ENCODE peak calls at places on chromosomes 12 and 14, in five cellular contexts. O is aorta, J is MM.1S, N is HAP-1, W is HCT116. D is an unnamed sample.

GRCh38 chr14:95156765-95157194 is 549 bp downstream of the DICER1 start:
- DNase-seq in O (peak; percentile 83), J (peak; percentile 7), N (peak; percentile 41), W (no peak), D (no peak)

GRCh38 chr12:1594045-1594294 is 411 bp downstream of the FBXL14 start:
- DNase-seq in O (no peak), J (peak; percentile 76), N (peak; percentile 74), W (no peak), D (no peak)

GRCh38 chr14:75440733-75441474 is 13.1 kb downstream of the JDP2 start:
- DNase-seq in O (no peak), J (no peak), N (no peak), W (no peak), D (no peak)

GRCh38 chr12:100830003-100830795 is 35.6 kb downstream of the ANO4 start:
- DNase-seq in O (no peak), J (no peak), N (no peak), W (no peak), D (no peak)

GRCh38 chr14:36935976-36936678 is 236.3 kb downstream of the SLC25A21 start:
- DNase-seq in O (no peak), J (no peak), N (no peak), W (no peak), D (no peak)

GRCh38 chr12:27511723-27512045 is 12.3 kb upstream of the PPFIBP1 start:
- DNase-seq in O (no peak), J (no peak), N (no peak), W (no peak), D (no peak)

GRCh38 chr12:27431185-27431584 is 15.4 kb upstream of the SMCO2 start:
- DNase-seq in O (no peak), J (peak; percentile 93), N (no peak), W (no peak), D (no peak)

GRCh38 chr14:44912041-44912869 is 49.5 kb downstream of the KLHL28 start:
- DNase-seq in O (peak; percentile 74), J (no peak), N (no peak), W (no peak), D (no peak)

GRCh38 chr14:65478596-65478995 is 66.1 kb downstream of the FUT8 start:
- DNase-seq in O (no peak), J (no peak), N (peak; percentile 34), W (peak; percentile 38), D (peak; percentile 56)

GRCh38 chr12:128267651-128268347 is 829 bp downstream of the TMEM132C start:
- DNase-seq in O (no peak), J (no peak), N (no peak), W (no peak), D (no peak)

GRCh38 chr12:128266559-128267245 is at the start of gene TMEM132C:
- DNase-seq in O (no peak), J (no peak), N (no peak), W (no peak), D (no peak)

GRCh38 chr12:128265566-128265965 is 1.4 kb upstream of the TMEM132C start:
- DNase-seq in O (no peak), J (no peak), N (no peak), W (no peak), D (no peak)

GRCh38 chr12:128267246-128267622 is 264 bp downstream of the TMEM132C start:
- DNase-seq in O (no peak), J (no peak), N (no peak), W (no peak), D (no peak)

DNA sequence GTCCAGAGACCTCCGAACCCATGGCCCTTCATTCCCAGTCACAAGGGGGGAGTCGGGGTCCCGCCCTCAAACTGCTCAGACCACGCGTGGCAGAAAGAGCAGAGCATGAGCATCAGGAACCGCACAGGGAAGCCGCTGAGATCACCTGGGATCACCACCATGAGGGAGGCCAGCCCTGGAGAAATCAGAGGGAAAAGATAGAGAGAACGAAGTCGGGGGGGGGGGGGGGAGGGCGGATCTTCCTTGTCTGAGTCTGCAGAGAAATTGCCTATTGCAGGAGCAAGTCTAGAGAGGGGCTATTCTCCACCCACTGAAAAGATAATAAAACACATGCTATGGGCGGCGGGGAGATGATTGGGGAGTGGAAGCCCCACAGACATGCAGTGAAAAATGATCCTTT is 884 bp upstream of the TMEM132C start:
- DNase-seq in O (no peak), J (no peak), N (no peak), W (no peak), D (no peak)
- H3K27me3 ChIP-seq in O (no peaks in the 10 kb centered on the region), J (no peaks in the 10 kb centered on the region), N (no peaks in the 10 kb centered on the region), W (no peaks in the 10 kb centered on the region), D (peaks cover 19% of the 10 kb centered on the region)

GRCh38 chr14:99451234-99451633 is 29.4 kb downstream of the SETD3 start:
- DNase-seq in O (no peak), J (no peak), N (no peak), W (no peak), D (no peak)
- H3K36me3 ChIP-seq in O (no peaks in the 10 kb centered on the region), J (no peaks in the 10 kb centered on the region), N (peaks cover 29% of the 10 kb centered on the region), W (no peaks in the 10 kb centered on the region), D (peaks cover 8% of the 10 kb centered on the region)

GRCh38 chr14:104683653-104684448 is 5.6 kb upstream of the INF2 start:
- DNase-seq in O (no peak), J (no peak), N (no peak), W (no peak), D (no peak)

GRCh38 chr14:104685998-104686610 is 3.3 kb upstream of the INF2 start:
- DNase-seq in O (no peak), J (no peak), N (no peak), W (no peak), D (no peak)

GRCh38 chr14:104686624-104687517 is 2.5 kb upstream of the INF2 start:
- DNase-seq in O (no peak), J (no peak), N (no peak), W (no peak), D (no peak)

GRCh38 chr14:104684449-104684821 is 5.0 kb upstream of the INF2 start:
- DNase-seq in O (no peak), J (no peak), N (no peak), W (no peak), D (no peak)

DNA sequence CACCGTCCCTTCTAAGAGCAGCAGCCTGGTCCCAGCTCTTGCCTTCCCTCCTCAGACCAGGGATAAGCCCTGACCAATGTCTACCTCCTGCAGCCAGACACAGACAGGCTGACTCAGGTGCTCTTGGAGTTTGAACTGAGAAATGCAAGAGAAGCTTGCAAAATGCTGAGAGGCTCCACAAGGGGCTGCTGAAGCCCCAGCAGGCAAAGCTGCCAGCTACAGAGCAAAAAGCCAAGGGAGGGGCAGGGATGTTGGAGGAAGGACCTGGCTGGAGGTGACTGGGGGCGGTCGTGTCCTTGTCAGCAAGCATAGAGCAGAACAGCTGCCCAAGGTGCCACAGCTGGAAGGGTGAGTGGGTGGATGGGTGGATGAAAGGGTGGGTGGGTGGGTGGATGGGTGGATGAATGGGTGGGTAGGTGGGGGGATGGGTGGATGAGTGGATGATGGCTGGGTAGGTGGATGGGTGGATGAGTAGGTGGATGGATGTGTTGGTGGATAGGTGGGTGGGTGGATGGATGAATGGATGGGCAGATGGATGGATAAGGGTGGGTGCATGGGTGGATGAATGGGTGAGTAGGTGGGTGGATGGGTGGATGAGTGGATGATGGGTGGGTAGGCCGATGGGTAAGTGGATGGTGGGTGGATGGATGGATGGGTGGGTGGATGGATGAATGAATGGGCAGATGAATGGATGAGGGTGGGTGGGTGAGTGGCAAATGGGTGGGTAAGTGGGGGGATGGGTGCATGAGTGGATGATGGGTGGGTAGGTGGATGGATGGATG is 4.0 kb upstream of the INF2 start:
- DNase-seq in O (no peak), J (no peak), N (no peak), W (no peak), D (no peak)
- H3K27me3 ChIP-seq in O (no peaks in the 10 kb centered on the region), J (no peaks in the 10 kb centered on the region), N (no peaks in the 10 kb centered on the region), W (no peaks in the 10 kb centered on the region), D (no peaks in the 10 kb centered on the region)

GRCh38 chr14:81200041-81200440 is 20.7 kb downstream of the GTF2A1 start:
- DNase-seq in O (no peak), J (peak; percentile 24), N (no peak), W (no peak), D (no peak)

GRCh38 chr14:81199084-81199483 is 21.7 kb downstream of the GTF2A1 start:
- DNase-seq in O (no peak), J (no peak), N (no peak), W (no peak), D (no peak)

GRCh38 chr14:81193924-81194633 is 26.7 kb downstream of the GTF2A1 start:
- DNase-seq in O (no peak), J (peak; percentile 54), N (no peak), W (no peak), D (no peak)

DNA sequence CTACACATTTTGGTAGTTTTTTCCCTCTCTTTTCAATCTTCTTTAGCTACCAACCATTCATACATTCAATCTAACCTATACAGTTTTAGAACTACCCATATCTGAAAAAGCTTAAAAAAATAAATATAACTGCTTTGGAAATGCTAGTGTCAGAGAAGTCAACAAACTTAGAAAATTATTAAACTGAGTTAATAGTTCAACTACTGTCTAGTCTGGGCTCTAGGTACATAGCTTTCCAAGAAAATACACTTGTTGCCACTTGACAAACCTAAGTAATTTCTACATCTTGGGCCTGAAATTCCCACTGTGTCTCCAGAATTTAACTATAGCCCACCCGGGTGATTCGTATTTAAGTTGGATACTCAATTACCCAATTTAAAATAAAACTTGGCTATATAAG is 22.1 kb downstream of the GTF2A1 start:
- DNase-seq in O (no peak), J (no peak), N (no peak), W (no peak), D (no peak)
- H3K36me3 ChIP-seq in O (peaks cover 4% of the 10 kb centered on the region), J (peaks cover 4% of the 10 kb centered on the region), N (peaks cover 41% of the 10 kb centered on the region), W (peaks cover 17% of the 10 kb centered on the region), D (peaks cover 16% of the 10 kb centered on the region)